ENCODE peak calls at places on chromosomes 5 and 9, in five cellular contexts. N is NCI-H1092 treated with DMSO at 0.1 percent for 48 hours; E is mesendoderm; Z is GM20000; O is CD8-positive, alpha-beta T cell. H is an unnamed sample.

GRCh38 chr9:70324963-70325362 is 66.2 kb downstream of the SMC5 start:
- DNase-seq in Z (no peak), O (no peak), N (no peak), E (no peak), H (no peak)

GRCh38 chr9:107627771-107628170 is 138.2 kb upstream of the KLF4 start:
- DNase-seq in N (no peak), E (no peak), Z (no peak), O (no peak), H (no peak)

GRCh38 chr9:72661401-72662135 is 140.2 kb downstream of the TMC1 start:
- DNase-seq in Z (no peak), N (no peak), O (no peak), E (no peak), H (no peak)

GRCh38 chr5:40914835-40915234 is 5.5 kb downstream of the C7 start:
- DNase-seq in E (peak), N (no peak), Z (no peak), O (no peak), H (no peak)

GRCh38 chr9:34540826-34541225 is 18.0 kb upstream of the ENHO start:
- DNase-seq in E (no peak), O (no peak), N (no peak), Z (no peak), H (no peak)

GRCh38 chr5:180090769-180091546 is 19.4 kb upstream of the RNF130 start:
- DNase-seq in N (peak), Z (no peak), O (no peak), E (peak), H (no peak)

GRCh38 chr5:9302228-9302627 is 243.6 kb downstream of the SEMA5A start:
- DNase-seq in Z (no peak), E (no peak), O (no peak), N (no peak), H (no peak)

GRCh38 chr9:105257767-105258166 is 13.3 kb downstream of the SLC44A1 start:
- DNase-seq in Z (no peak), O (no peak), N (no peak), E (no peak), H (no peak)

GRCh38 chr5:167658890-167659289 is 632.6 kb upstream of the WWC1 start:
- DNase-seq in N (no peak), Z (no peak), E (no peak), O (no peak), H (no peak)

H was measured in occipital lobe.